ENCODE peak calls at places on chromosomes 4 and X, in four cellular contexts. N, J, H and C are unnamed samples.
A peak's percentile ranks its signal among the peaks of the same experiment; 100 is the strongest.

GRCh38 chr4:91997045-91997444 is 306.7 kb upstream of the GRID2 start:
- DNase-seq in N (no peak), J (peak; percentile 30), H (no peak), C (no peak)

GRCh38 chr4:156362581-156362980 is 408.9 kb upstream of the CTSO start:
- DNase-seq in N (no peak), J (no peak), H (peak; percentile 73), C (no peak)

GRCh38 chr4:157907224-157907623 is 265.6 kb downstream of the GASK1B start:
- DNase-seq in N (no peak), J (no peak), H (no peak), C (no peak)

GRCh38 chr4:91116861-91117260 is 989.7 kb downstream of the CCSER1 start:
- DNase-seq in N (peak; percentile 14), J (peak; percentile 32), H (no peak), C (no peak)

GRCh38 chrX:9948406-9948805 is 18.8 kb upstream of the CLDN34 start:
- DNase-seq in N (no peak), J (no peak), H (peak; percentile 32), C (no peak)

GRCh38 chr4:24856586-24856985 is 56.3 kb downstream of the CCDC149 start:
- DNase-seq in N (peak; percentile 6), J (no peak), H (peak; percentile 85), C (no peak)

GRCh38 chr4:88998941-88999340 is 58.0 kb downstream of the FAM13A start:
- DNase-seq in N (no peak), J (no peak), H (no peak), C (no peak)

GRCh38 chr4:40547446-40548132 is 82.1 kb downstream of the RBM47 start:
- DNase-seq in N (no peak), J (no peak), H (peak; percentile 30), C (no peak)

GRCh38 chrX:72460715-72461114 is 111.9 kb downstream of the HDAC8 start:
- DNase-seq in N (no peak), J (no peak), H (no peak), C (no peak)

GRCh38 chrX:9902651-9903050 is 64.5 kb upstream of the CLDN34 start:
- DNase-seq in N (no peak), J (peak; percentile 56), H (no peak), C (no peak)

GRCh38 chr4:88605744-88606143 is 13.5 kb downstream of the HERC3 start:
- DNase-seq in N (no peak), J (no peak), H (no peak), C (no peak)

GRCh38 chrX:39253551-39253950 is 452.3 kb downstream of the MID1IP1 start:
- DNase-seq in N (no peak), J (peak; percentile 63), H (peak; percentile 1), C (no peak)

GRCh38 chr4:794911-795725 is 30.8 kb downstream of the CPLX1 start:
- DNase-seq in N (no peak), J (no peak), H (no peak), C (no peak)

GRCh38 chr4:123323998-123324397 is 72.6 kb upstream of the SPRY1 start:
- DNase-seq in N (no peak), J (no peak), H (no peak), C (no peak)

GRCh38 chr4:108155373-108155772 is 13.4 kb downstream of the LEF1 start:
- DNase-seq in N (peak; percentile 26), J (peak; percentile 69), H (no peak), C (no peak)

GRCh38 chr4:126533176-126533575 is 1099.6 kb upstream of the INTU start:
- DNase-seq in N (no peak), J (no peak), H (peak; percentile 0), C (no peak)

GRCh38 chr4:85086721-85087120 is 120.2 kb upstream of the WDFY3 start:
- DNase-seq in N (no peak), J (no peak), H (no peak), C (no peak)

GRCh38 chr4:5728451-5728850 is 17.4 kb downstream of the EVC start:
- DNase-seq in N (no peak), J (no peak), H (peak; percentile 27), C (no peak)

GRCh38 chrX:151098996-151099395 is 77.4 kb upstream of the GPR50 start:
- DNase-seq in N (peak; percentile 8), J (no peak), H (no peak), C (no peak)

GRCh38 chrX:53458082-53458481 is 23.9 kb upstream of the HSD17B10 start:
- DNase-seq in N (peak; percentile 10), J (no peak), H (no peak), C (no peak)

GRCh38 chr4:101356928-101357327 is 9.6 kb upstream of the PPP3CA start:
- DNase-seq in N (peak; percentile 69), J (peak; percentile 98), H (peak; percentile 93), C (peak; percentile 67)

GRCh38 chr4:123209436-123209835 is 187.2 kb upstream of the SPRY1 start:
- DNase-seq in N (no peak), J (no peak), H (no peak), C (no peak)

GRCh38 chr4:88963817-88964216 is 93.2 kb downstream of the FAM13A start:
- DNase-seq in N (no peak), J (peak; percentile 77), H (peak; percentile 27), C (no peak)

GRCh38 chr4:78131403-78131802 is 74.3 kb downstream of the FRAS1 start:
- DNase-seq in N (no peak), J (peak; percentile 11), H (peak; percentile 76), C (no peak)

GRCh38 chrX:22349116-22349515 is 76.4 kb downstream of the CBLL2 start:
- DNase-seq in N (no peak), J (no peak), H (no peak), C (no peak)

GRCh38 chr4:147833254-147833653 is 101.4 kb downstream of the ARHGAP10 start:
- DNase-seq in N (no peak), J (peak; percentile 54), H (peak; percentile 63), C (no peak)

GRCh38 chrX:133302775-133303445 is 84.8 kb upstream of the TFDP3 start:
- DNase-seq in N (no peak), J (no peak), H (no peak), C (no peak)

GRCh38 chrX:108270739-108271396 is 167.4 kb downstream of the COL4A6 start:
- DNase-seq in N (no peak), J (peak; percentile 46), H (peak; percentile 63), C (no peak)

GRCh38 chr4:72567821-72568620 is 1.0 kb downstream of the ADAMTS3 start:
- DNase-seq in N (no peak), J (peak; percentile 82), H (peak; percentile 71), C (peak; percentile 3)

GRCh38 chr4:128335541-128335940 is 47.9 kb upstream of the PGRMC2 start:
- DNase-seq in N (no peak), J (peak; percentile 51), H (no peak), C (no peak)

GRCh38 chr4:49032440-49033161 is 46.5 kb downstream of the CWH43 start:
- DNase-seq in N (peak; percentile 65), J (peak; percentile 21), H (peak; percentile 30), C (peak; percentile 31)

GRCh38 chr4:114383055-114383454 is 215.6 kb upstream of the UGT8 start:
- DNase-seq in N (no peak), J (no peak), H (peak; percentile 66), C (no peak)

GRCh38 chr4:98283219-98284199 is 22.3 kb downstream of the RAP1GDS1 start:
- DNase-seq in N (no peak), J (peak; percentile 6), H (peak; percentile 69), C (peak; percentile 18)

GRCh38 chrX:129249563-129249962 is 273.7 kb downstream of the SMARCA1 start:
- DNase-seq in N (no peak), J (no peak), H (no peak), C (no peak)

GRCh38 chr4:179624768-179625181 is 2182.5 kb upstream of the AGA start:
- DNase-seq in N (no peak), J (no peak), H (no peak), C (no peak)

GRCh38 chrX:123121241-123121640 is 62.8 kb upstream of the GRIA3 start:
- DNase-seq in N (no peak), J (peak; percentile 45), H (peak; percentile 50), C (no peak)

GRCh38 chr4:168119100-168119499 is 26.8 kb downstream of the ANXA10 start:
- DNase-seq in N (no peak), J (no peak), H (no peak), C (no peak)

GRCh38 chr4:38979511-38980230 is 52.5 kb downstream of the TMEM156 start:
- DNase-seq in N (no peak), J (no peak), H (peak; percentile 74), C (no peak)

GRCh38 chrX:139448996-139449395 is 81.5 kb upstream of the F9 start:
- DNase-seq in N (no peak), J (no peak), H (no peak), C (no peak)